ENCODE peak calls at places on chromosome 20, in nine cellular contexts. One of them, this sample, is unnamed.

GRCh38 chr20:48180039-48180438 is 394.8 kb upstream of the SULF2 start:
- DNase-seq in psoas muscle: no peak
- DNase-seq in colonic mucosa: no peak
- DNase-seq in cardiac fibroblast: peak
- DNase-seq in heart left ventricle: no peak
- DNase-seq in A549: peak
- DNase-seq in stomach: no peak
- DNase-seq in prostate gland: no peak
- DNase-seq in OCI-LY7: no peak
- DNase-seq in this sample: no peak

GRCh38 chr20:48470141-48470540 is 357.7 kb downstream of the PREX1 start:
- DNase-seq in psoas muscle: no peak
- DNase-seq in colonic mucosa: no peak
- DNase-seq in cardiac fibroblast: no peak
- DNase-seq in heart left ventricle: no peak
- DNase-seq in A549: no peak
- DNase-seq in stomach: no peak
- DNase-seq in prostate gland: no peak
- DNase-seq in OCI-LY7: no peak
- DNase-seq in this sample: no peak

GRCh38 chr20:44209691-44210421 is 715 bp downstream of the OSER1 start:
- DNase-seq in psoas muscle: peak
- DNase-seq in colonic mucosa: peak
- DNase-seq in cardiac fibroblast: peak
- DNase-seq in heart left ventricle: no peak
- DNase-seq in A549: peak
- DNase-seq in stomach: peak
- DNase-seq in prostate gland: peak
- DNase-seq in OCI-LY7: peak
- DNase-seq in this sample: no peak

GRCh38 chr20:41499961-41500725 is 118.0 kb downstream of the CHD6 start:
- DNase-seq in psoas muscle: no peak
- DNase-seq in colonic mucosa: no peak
- DNase-seq in cardiac fibroblast: no peak
- DNase-seq in heart left ventricle: no peak
- DNase-seq in A549: no peak
- DNase-seq in stomach: no peak
- DNase-seq in prostate gland: no peak
- DNase-seq in OCI-LY7: no peak
- DNase-seq in this sample: no peak

GRCh38 chr20:35226775-35227681 is 538 bp downstream of the MMP24 start:
- DNase-seq in psoas muscle: peak
- DNase-seq in colonic mucosa: peak
- DNase-seq in cardiac fibroblast: peak
- DNase-seq in heart left ventricle: peak
- DNase-seq in A549: peak
- DNase-seq in stomach: peak
- DNase-seq in prostate gland: no peak
- DNase-seq in OCI-LY7: peak
- DNase-seq in this sample: peak

GRCh38 chr20:59925894-59926293 is 7.5 kb downstream of the SYCP2 start:
- DNase-seq in psoas muscle: no peak
- DNase-seq in colonic mucosa: no peak
- DNase-seq in cardiac fibroblast: no peak
- DNase-seq in heart left ventricle: no peak
- DNase-seq in A549: peak
- DNase-seq in stomach: no peak
- DNase-seq in prostate gland: peak
- DNase-seq in OCI-LY7: no peak
- DNase-seq in this sample: no peak

GRCh38 chr20:834151-834747 is 734 bp downstream of the FAM110A start:
- DNase-seq in psoas muscle: no peak
- DNase-seq in colonic mucosa: no peak
- DNase-seq in cardiac fibroblast: no peak
- DNase-seq in heart left ventricle: no peak
- DNase-seq in A549: no peak
- DNase-seq in stomach: no peak
- DNase-seq in prostate gland: no peak
- DNase-seq in OCI-LY7: no peak
- DNase-seq in this sample: no peak

GRCh38 chr20:8361008-8361652 is 229.1 kb downstream of the PLCB1 start:
- DNase-seq in psoas muscle: no peak
- DNase-seq in colonic mucosa: no peak
- DNase-seq in cardiac fibroblast: peak
- DNase-seq in heart left ventricle: no peak
- DNase-seq in A549: peak
- DNase-seq in stomach: no peak
- DNase-seq in prostate gland: no peak
- DNase-seq in OCI-LY7: peak
- DNase-seq in this sample: no peak

GRCh38 chr20:10474606-10475184 is 39.6 kb downstream of the SLX4IP start:
- DNase-seq in psoas muscle: peak
- DNase-seq in colonic mucosa: no peak
- DNase-seq in cardiac fibroblast: no peak
- DNase-seq in heart left ventricle: peak
- DNase-seq in A549: no peak
- DNase-seq in stomach: no peak
- DNase-seq in prostate gland: no peak
- DNase-seq in OCI-LY7: no peak
- DNase-seq in this sample: no peak

GRCh38 chr20:36478137-36478905 is 63.0 kb upstream of the MYL9 start:
- DNase-seq in psoas muscle: no peak
- DNase-seq in colonic mucosa: no peak
- DNase-seq in cardiac fibroblast: peak
- DNase-seq in heart left ventricle: no peak
- DNase-seq in A549: no peak
- DNase-seq in stomach: no peak
- DNase-seq in prostate gland: no peak
- DNase-seq in OCI-LY7: no peak
- DNase-seq in this sample: no peak

GRCh38 chr20:36480456-36481048 is 60.8 kb upstream of the MYL9 start:
- DNase-seq in psoas muscle: no peak
- DNase-seq in colonic mucosa: no peak
- DNase-seq in cardiac fibroblast: no peak
- DNase-seq in heart left ventricle: no peak
- DNase-seq in A549: no peak
- DNase-seq in stomach: no peak
- DNase-seq in prostate gland: no peak
- DNase-seq in OCI-LY7: no peak
- DNase-seq in this sample: no peak

GRCh38 chr20:36482044-36482473 is 59.3 kb upstream of the MYL9 start:
- DNase-seq in psoas muscle: peak
- DNase-seq in colonic mucosa: no peak
- DNase-seq in cardiac fibroblast: no peak
- DNase-seq in heart left ventricle: peak
- DNase-seq in A549: no peak
- DNase-seq in stomach: peak
- DNase-seq in prostate gland: no peak
- DNase-seq in OCI-LY7: no peak
- DNase-seq in this sample: no peak

GRCh38 chr20:36481380-36482043 is 59.8 kb upstream of the MYL9 start:
- DNase-seq in psoas muscle: peak
- DNase-seq in colonic mucosa: no peak
- DNase-seq in cardiac fibroblast: no peak
- DNase-seq in heart left ventricle: no peak
- DNase-seq in A549: no peak
- DNase-seq in stomach: no peak
- DNase-seq in prostate gland: no peak
- DNase-seq in OCI-LY7: no peak
- DNase-seq in this sample: no peak

GRCh38 chr20:36479938-36480337 is 61.4 kb upstream of the MYL9 start:
- DNase-seq in psoas muscle: no peak
- DNase-seq in colonic mucosa: no peak
- DNase-seq in cardiac fibroblast: no peak
- DNase-seq in heart left ventricle: no peak
- DNase-seq in A549: no peak
- DNase-seq in stomach: no peak
- DNase-seq in prostate gland: no peak
- DNase-seq in OCI-LY7: no peak
- DNase-seq in this sample: no peak
- TF ChIP-seq CTCF in psoas muscle: no peak
- TF ChIP-seq CTCF in colonic mucosa: no peak
- TF ChIP-seq CTCF in cardiac fibroblast: no peak
- TF ChIP-seq CTCF in heart left ventricle: no peak
- TF ChIP-seq CTCF in A549: no peak
- TF ChIP-seq CTCF in stomach: no peak
- TF ChIP-seq CTCF in prostate gland: no peak
- TF ChIP-seq CTCF in OCI-LY7: no peak
- TF ChIP-seq CTCF in this sample: no peak

GRCh38 chr20:23403721-23404120 is 17.6 kb downstream of the NAPB start:
- DNase-seq in psoas muscle: no peak
- DNase-seq in colonic mucosa: no peak
- DNase-seq in cardiac fibroblast: peak
- DNase-seq in heart left ventricle: no peak
- DNase-seq in A549: no peak
- DNase-seq in stomach: no peak
- DNase-seq in prostate gland: no peak
- DNase-seq in OCI-LY7: no peak
- DNase-seq in this sample: no peak

GRCh38 chr20:23396961-23397620 is 24.2 kb downstream of the NAPB start:
- DNase-seq in psoas muscle: no peak
- DNase-seq in colonic mucosa: no peak
- DNase-seq in cardiac fibroblast: peak
- DNase-seq in heart left ventricle: no peak
- DNase-seq in A549: no peak
- DNase-seq in stomach: no peak
- DNase-seq in prostate gland: no peak
- DNase-seq in OCI-LY7: no peak
- DNase-seq in this sample: no peak

GRCh38 chr20:23401051-23401450 is 20.2 kb downstream of the NAPB start:
- DNase-seq in psoas muscle: no peak
- DNase-seq in colonic mucosa: no peak
- DNase-seq in cardiac fibroblast: no peak
- DNase-seq in heart left ventricle: no peak
- DNase-seq in A549: no peak
- DNase-seq in stomach: no peak
- DNase-seq in prostate gland: no peak
- DNase-seq in OCI-LY7: no peak
- DNase-seq in this sample: no peak

GRCh38 chr20:23397961-23398360 is 23.3 kb downstream of the NAPB start:
- DNase-seq in psoas muscle: no peak
- DNase-seq in colonic mucosa: no peak
- DNase-seq in cardiac fibroblast: peak
- DNase-seq in heart left ventricle: peak
- DNase-seq in A549: no peak
- DNase-seq in stomach: no peak
- DNase-seq in prostate gland: no peak
- DNase-seq in OCI-LY7: no peak
- DNase-seq in this sample: no peak

DNA sequence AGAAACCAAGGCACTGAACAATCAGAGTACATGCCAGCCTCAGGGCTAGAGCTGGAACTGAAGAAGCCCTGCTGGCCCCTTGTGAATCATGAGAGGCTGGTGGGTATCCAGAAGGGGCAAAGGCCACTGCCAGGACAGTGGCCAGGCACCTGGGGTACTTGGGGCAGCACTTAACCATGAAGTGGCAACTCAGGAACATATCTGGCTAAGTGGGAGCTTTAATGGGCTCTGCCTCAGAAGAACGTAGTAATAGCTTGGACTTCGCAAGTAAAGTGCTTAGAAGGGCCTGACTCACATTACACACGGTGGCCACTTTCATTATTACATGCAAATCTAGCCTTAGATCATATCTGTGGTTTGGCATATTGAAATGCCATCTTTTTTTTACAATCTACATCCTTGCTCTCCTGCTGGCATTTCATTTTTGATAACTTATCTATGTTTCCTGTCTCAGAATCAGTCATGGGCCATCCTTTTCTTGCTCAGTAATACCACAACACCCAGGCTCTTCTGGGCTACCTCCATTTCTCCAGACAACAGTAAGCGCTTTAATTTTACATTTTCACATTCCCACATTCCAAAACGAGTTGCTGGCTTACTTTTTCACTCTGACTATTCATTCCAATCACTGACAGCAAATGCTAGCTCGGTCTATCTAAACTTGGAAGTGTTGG is 21.6 kb downstream of the NAPB start:
- DNase-seq in psoas muscle: no peak
- DNase-seq in colonic mucosa: no peak
- DNase-seq in cardiac fibroblast: peak
- DNase-seq in heart left ventricle: no peak
- DNase-seq in A549: peak
- DNase-seq in stomach: no peak
- DNase-seq in prostate gland: no peak
- DNase-seq in OCI-LY7: no peak
- DNase-seq in this sample: no peak
- TF ChIP-seq CTCF in psoas muscle: no peak
- TF ChIP-seq CTCF in colonic mucosa: no peak
- TF ChIP-seq CTCF in cardiac fibroblast: peak
- TF ChIP-seq CTCF in heart left ventricle: no peak
- TF ChIP-seq CTCF in A549: no peak
- TF ChIP-seq CTCF in stomach: no peak
- TF ChIP-seq CTCF in prostate gland: peak
- TF ChIP-seq CTCF in OCI-LY7: no peak
- TF ChIP-seq CTCF in this sample: no peak

DNA sequence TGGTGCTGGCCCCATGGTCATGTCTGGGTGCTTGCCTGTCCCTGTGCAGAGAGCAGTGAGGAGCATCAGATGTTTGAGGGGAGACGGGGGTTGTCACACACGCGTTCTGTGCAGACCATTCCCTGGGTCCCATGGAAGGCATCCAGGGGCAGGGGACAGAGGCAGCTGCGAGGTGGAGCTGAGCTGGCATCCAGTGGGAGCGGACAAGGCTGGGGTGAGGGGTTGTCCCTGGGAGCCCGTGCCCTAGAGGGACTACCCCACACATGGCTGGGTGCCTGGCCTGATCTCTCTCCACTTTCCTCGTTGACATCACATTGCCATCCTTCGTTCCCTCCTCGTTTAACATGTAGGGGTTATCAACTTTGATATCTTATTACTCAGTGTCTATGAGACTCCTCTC is 331.3 kb downstream of the CDH4 start:
- DNase-seq in psoas muscle: no peak
- DNase-seq in colonic mucosa: no peak
- DNase-seq in cardiac fibroblast: no peak
- DNase-seq in heart left ventricle: no peak
- DNase-seq in A549: no peak
- DNase-seq in stomach: no peak
- DNase-seq in prostate gland: no peak
- DNase-seq in OCI-LY7: no peak
- DNase-seq in this sample: no peak
- TF ChIP-seq CTCF in psoas muscle: no peak
- TF ChIP-seq CTCF in colonic mucosa: no peak
- TF ChIP-seq CTCF in cardiac fibroblast: no peak
- TF ChIP-seq CTCF in heart left ventricle: no peak
- TF ChIP-seq CTCF in A549: no peak
- TF ChIP-seq CTCF in stomach: no peak
- TF ChIP-seq CTCF in prostate gland: no peak
- TF ChIP-seq CTCF in OCI-LY7: no peak
- TF ChIP-seq CTCF in this sample: no peak

DNA sequence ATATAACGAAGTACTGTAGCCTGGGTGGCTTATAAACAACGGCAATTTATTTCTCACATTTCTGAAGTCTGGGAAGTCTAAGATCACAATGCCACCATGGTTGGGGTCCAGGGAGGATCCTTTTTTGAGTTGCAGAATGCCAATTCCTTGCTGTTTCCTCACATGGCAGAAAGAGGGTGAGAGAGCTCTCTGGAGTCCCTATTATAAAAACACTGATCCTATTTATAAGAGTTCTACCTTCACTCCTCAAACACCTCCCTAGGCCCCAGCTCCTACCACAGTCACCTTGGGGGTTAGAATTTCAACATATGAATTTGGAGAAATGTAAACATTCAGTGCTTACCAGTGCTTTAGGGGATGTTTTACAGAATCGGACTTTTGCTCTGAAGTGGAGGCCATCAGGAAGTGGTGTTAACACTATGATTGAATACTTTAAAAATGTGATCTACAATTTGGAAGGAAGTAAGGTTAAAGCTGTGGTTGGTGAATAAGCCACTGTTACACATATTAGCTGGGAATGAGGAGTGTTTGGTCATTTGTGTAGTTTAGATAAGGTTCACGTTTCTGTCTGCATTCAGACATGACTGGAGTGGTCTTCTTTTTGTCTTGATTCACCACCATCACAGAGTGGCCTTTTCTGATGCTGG is 79.9 kb upstream of the SPTLC3 start:
- DNase-seq in psoas muscle: no peak
- DNase-seq in colonic mucosa: no peak
- DNase-seq in cardiac fibroblast: peak
- DNase-seq in heart left ventricle: no peak
- DNase-seq in A549: peak
- DNase-seq in stomach: no peak
- DNase-seq in prostate gland: no peak
- DNase-seq in OCI-LY7: no peak
- DNase-seq in this sample: no peak
- TF ChIP-seq CTCF in psoas muscle: no peak
- TF ChIP-seq CTCF in colonic mucosa: no peak
- TF ChIP-seq CTCF in cardiac fibroblast: no peak
- TF ChIP-seq CTCF in heart left ventricle: no peak
- TF ChIP-seq CTCF in A549: no peak
- TF ChIP-seq CTCF in stomach: no peak
- TF ChIP-seq CTCF in prostate gland: no peak
- TF ChIP-seq CTCF in OCI-LY7: no peak
- TF ChIP-seq CTCF in this sample: peak